ENCODE peak calls at places on chromosomes 2 and 18, in four cellular contexts. H, E, M and S are unnamed samples.

GRCh38 chr2:98828793-98829371 is 98.0 kb upstream of the MGAT4A start:
- DNase-seq in H (no peak), E (no peak), M (no peak), S (peak)

GRCh38 chr2:98805412-98806265 is 74.7 kb upstream of the MGAT4A start:
- DNase-seq in H (peak), E (peak), M (no peak), S (no peak)

GRCh38 chr2:23601301-23601965 is 216.5 kb downstream of the KLHL29 start:
- DNase-seq in H (no peak), E (no peak), M (no peak), S (peak)

GRCh38 chr18:36296591-36297418 is 708 bp upstream of the FHOD3 start:
- DNase-seq in H (no peak), E (peak), M (peak), S (no peak)

GRCh38 chr2:173513117-173513516 is 158.4 kb downstream of the CDCA7 start:
- DNase-seq in H (no peak), E (peak), M (no peak), S (no peak)

GRCh38 chr2:124024491-124025348 is at the start of gene CNTNAP5:
- DNase-seq in H (peak), E (no peak), M (peak), S (peak)

GRCh38 chr2:150274108-150274507 is 213.4 kb downstream of the RND3 start:
- DNase-seq in H (no peak), E (no peak), M (no peak), S (no peak)

GRCh38 chr2:218877891-218878290 is 2.8 kb upstream of the WNT10A start:
- DNase-seq in H (no peak), E (no peak), M (no peak), S (peak)

GRCh38 chr2:44926957-44927356 is 14.5 kb upstream of the SIX3 start:
- DNase-seq in H (no peak), E (no peak), M (no peak), S (no peak)

GRCh38 chr2:144325086-144325485 is 194.8 kb downstream of the ZEB2 start:
- DNase-seq in H (no peak), E (no peak), M (no peak), S (no peak)

GRCh38 chr2:59378104-59378503 is 1137.0 kb upstream of the FANCL start:
- DNase-seq in H (no peak), E (no peak), M (no peak), S (no peak)

GRCh38 chr2:182949572-182950189 is 83.2 kb upstream of the FRZB start:
- DNase-seq in H (no peak), E (no peak), M (no peak), S (no peak)

GRCh38 chr2:223117533-223117932 is 65.5 kb downstream of the KCNE4 start:
- DNase-seq in H (no peak), E (no peak), M (no peak), S (no peak)

GRCh38 chr2:196640031-196640548 is 575 bp downstream of the CCDC150 start:
- DNase-seq in H (no peak), E (no peak), M (no peak), S (no peak)

GRCh38 chr2:221389909-221390308 is 182.2 kb downstream of the EPHA4 start:
- DNase-seq in H (no peak), E (no peak), M (no peak), S (no peak)

GRCh38 chr18:65835881-65836280 is 85.1 kb downstream of the CDH7 start:
- DNase-seq in H (no peak), E (no peak), M (no peak), S (no peak)

GRCh38 chr18:12990662-12990976 is 543 bp upstream of the CEP192 start:
- DNase-seq in H (no peak), E (no peak), M (no peak), S (no peak)

GRCh38 chr18:60411715-60412114 is 39.1 kb upstream of the MC4R start:
- DNase-seq in H (no peak), E (no peak), M (no peak), S (no peak)

GRCh38 chr18:3245853-3246635 is 1.6 kb upstream of the MYL12A start:
- DNase-seq in H (peak), E (peak), M (peak), S (peak)

GRCh38 chr2:47675196-47675825 is 107.6 kb upstream of the MSH6 start:
- DNase-seq in H (no peak), E (no peak), M (no peak), S (no peak)

GRCh38 chr2:109715302-109715937 is 78.7 kb upstream of the RGPD5 start:
- DNase-seq in H (no peak), E (peak), M (peak), S (peak)

GRCh38 chr2:20613342-20613916 is 37.5 kb downstream of the HS1BP3 start:
- DNase-seq in H (no peak), E (no peak), M (no peak), S (peak)

GRCh38 chr18:57918601-57919000 is 115.5 kb upstream of the ATP8B1 start:
- DNase-seq in H (no peak), E (no peak), M (no peak), S (no peak)

GRCh38 chr2:31263636-31264190 is 29.8 kb downstream of the EHD3 start:
- DNase-seq in H (no peak), E (no peak), M (no peak), S (no peak)

GRCh38 chr18:74013955-74014354 is 133.7 kb downstream of the FBXO15 start:
- DNase-seq in H (peak), E (peak), M (no peak), S (no peak)

GRCh38 chr2:90069290-90069894 is 1377.9 kb downstream of the RPIA start:
- DNase-seq in H (peak), E (no peak), M (peak), S (no peak)

GRCh38 chr2:240791821-240792657 is 28.0 kb downstream of the KIF1A start:
- DNase-seq in H (no peak), E (no peak), M (no peak), S (peak)

GRCh38 chr2:215624423-215624829 is 188.6 kb upstream of the FN1 start:
- DNase-seq in H (peak), E (no peak), M (peak), S (no peak)

GRCh38 chr2:238141541-238142318 is 3.3 kb downstream of the KLHL30 start:
- DNase-seq in H (peak), E (no peak), M (peak), S (no peak)

GRCh38 chr18:69402219-69402989 is 1.7 kb downstream of the DOK6 start:
- DNase-seq in H (no peak), E (no peak), M (no peak), S (no peak)

GRCh38 chr2:157283468-157283867 is 26.0 kb downstream of the GALNT5 start:
- DNase-seq in H (no peak), E (no peak), M (peak), S (no peak)

GRCh38 chr2:144370937-144371584 is 148.9 kb downstream of the ZEB2 start:
- DNase-seq in H (no peak), E (no peak), M (no peak), S (no peak)

GRCh38 chr2:68594674-68595492 is 48.5 kb upstream of the PROKR1 start:
- DNase-seq in H (peak), E (no peak), M (peak), S (peak)

DNA sequence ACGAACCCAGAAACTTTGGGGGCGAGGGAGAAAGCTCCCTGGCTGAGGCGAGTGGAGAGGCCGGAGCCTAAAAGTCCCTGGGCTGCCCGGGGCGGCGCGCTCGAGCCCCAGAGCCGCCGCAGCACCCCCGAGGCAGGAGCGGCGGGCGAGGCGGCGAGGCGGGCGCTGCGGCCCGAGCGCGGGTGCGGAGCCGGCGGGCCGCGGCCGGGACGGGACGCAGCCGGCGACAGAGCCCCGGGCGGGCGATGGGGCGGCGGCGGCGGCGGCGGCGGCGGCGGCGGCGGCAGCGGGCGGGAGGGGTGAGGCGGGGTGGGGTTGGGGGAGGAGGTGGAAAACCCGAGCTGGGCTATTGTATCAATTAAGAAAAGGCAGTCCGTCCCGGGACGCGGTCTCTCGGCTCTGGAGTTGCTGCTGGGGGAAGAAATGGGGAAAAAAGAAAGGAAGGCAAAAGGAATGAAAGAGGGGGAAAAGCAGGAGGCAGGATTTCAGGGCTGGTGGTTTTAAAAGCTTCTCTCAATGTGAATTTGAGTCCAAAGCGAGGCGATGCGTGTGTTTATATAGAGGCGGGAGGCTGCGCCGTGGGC is 821 bp upstream of the CYP26B1 start:
- DNase-seq in H (no peak), E (peak), M (no peak), S (peak)
- H3K4me3 ChIP-seq in H (no peak), E (peak), M (peak), S (peak)

GRCh38 chr2:151840216-151840691 is 12.0 kb upstream of the ARL5A start:
- DNase-seq in H (no peak), E (no peak), M (no peak), S (no peak)
- TF ChIP-seq POLR2AphosphoS5 in H (no peak), E (no peak), M (no peak), S (no peak)

GRCh38 chr2:74242354-74243071 is 44.1 kb downstream of the MTHFD2 start:
- DNase-seq in H (no peak), E (no peak), M (no peak), S (peak)
- TF ChIP-seq POLR2A in H (no peak), E (no peak), M (no peak), S (no peak)

GRCh38 chr2:5689790-5690189 is 2.4 kb upstream of the SOX11 start:
- DNase-seq in H (no peak), E (peak), M (no peak), S (no peak)
- H3K4me3 ChIP-seq in H (no peak), E (no peak), M (no peak), S (no peak)

DNA sequence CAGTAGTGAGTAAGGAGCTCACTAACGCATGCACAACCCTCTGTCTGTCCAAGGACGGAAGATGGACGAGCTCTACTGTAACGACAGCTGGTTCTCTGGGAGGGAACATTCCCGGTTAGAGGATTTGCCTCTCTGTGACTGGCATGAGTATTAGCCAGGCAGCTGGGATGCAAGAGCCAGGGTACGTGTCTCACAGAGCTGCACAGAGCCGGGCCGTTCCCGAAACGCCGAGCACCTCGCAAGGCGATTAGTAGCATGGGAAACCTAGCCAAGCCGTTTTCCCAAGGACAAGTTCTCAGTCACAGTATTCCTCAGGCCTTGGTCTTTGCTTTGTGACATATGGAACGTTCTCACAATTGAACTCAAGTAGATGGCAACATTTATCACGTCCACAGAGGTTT is 94.7 kb downstream of the MTCL1 start:
- DNase-seq in H (no peak), E (no peak), M (no peak), S (no peak)
- TF ChIP-seq POLR2AphosphoS5 in H (no peak), E (no peak), M (no peak), S (no peak)

GRCh38 chr2:95159690-95160449 is at the start of gene ZNF514:
- DNase-seq in H (peak), E (peak), M (peak), S (peak)
- TF ChIP-seq POLR2A in H (no peak), E (no peak), M (no peak), S (no peak)

GRCh38 chr2:26174691-26175181 is 1.8 kb downstream of the GAREM2 start:
- DNase-seq in H (peak), E (no peak), M (no peak), S (no peak)
- H3K4me3 ChIP-seq in H (no peak), E (no peak), M (no peak), S (no peak)